ENCODE peak calls at places on chromosomes 12 and 14, in four cellular contexts. Z, Y, M and C are unnamed samples.

GRCh38 chr12:63916561-63917476 is 72.3 kb downstream of the SRGAP1 start:
- DNase-seq in Z (no peak), Y (peak; percentile 46), M (peak; percentile 84), C (no peak)

GRCh38 chr12:83805137-83805818 is 1107.3 kb downstream of the SLC6A15 start:
- DNase-seq in Z (no peak), Y (peak; percentile 43), M (no peak), C (no peak)

GRCh38 chr12:66403746-66404145 is 101.5 kb downstream of the HELB start:
- DNase-seq in Z (no peak), Y (no peak), M (no peak), C (no peak)

GRCh38 chr12:60264094-60264493 is 668.3 kb downstream of the SLC16A7 start:
- DNase-seq in Z (no peak), Y (no peak), M (no peak), C (no peak)

GRCh38 chr14:100056964-100057817 is 8.0 kb upstream of the EVL start:
- DNase-seq in Z (no peak), Y (peak; percentile 23), M (peak; percentile 43), C (no peak)

GRCh38 chr14:62443796-62444195 is 601.5 kb downstream of the KCNH5 start:
- DNase-seq in Z (no peak), Y (no peak), M (peak; percentile 77), C (no peak)

GRCh38 chr12:51346581-51346980 is at the start of gene CELA1:
- DNase-seq in Z (no peak), Y (no peak), M (no peak), C (no peak)

GRCh38 chr14:33567003-33567735 is 383.7 kb downstream of the EGLN3 start:
- DNase-seq in Z (no peak), Y (no peak), M (no peak), C (no peak)

GRCh38 chr12:64061868-64062375 is 160.2 kb downstream of the KICS2 start:
- DNase-seq in Z (no peak), Y (no peak), M (no peak), C (no peak)

GRCh38 chr12:79692860-79693605 is 2.3 kb upstream of the PAWR start:
- DNase-seq in Z (no peak), Y (no peak), M (no peak), C (no peak)

GRCh38 chr14:60768602-60769001 is 34.0 kb downstream of the MNAT1 start:
- DNase-seq in Z (no peak), Y (no peak), M (peak; percentile 69), C (no peak)

GRCh38 chr12:4439736-4440135 is 5.9 kb downstream of the FGF6 start:
- DNase-seq in Z (no peak), Y (no peak), M (no peak), C (no peak)

GRCh38 chr14:75273272-75274044 is 5.2 kb upstream of the FOS start:
- DNase-seq in Z (no peak), Y (no peak), M (peak; percentile 36), C (no peak)

GRCh38 chr14:100783630-100784321 is 42.1 kb upstream of the MEG3 start:
- DNase-seq in Z (no peak), Y (no peak), M (no peak), C (no peak)

GRCh38 chr12:57724936-57725740 is 13.4 kb downstream of the AGAP2 start:
- DNase-seq in Z (no peak), Y (no peak), M (no peak), C (no peak)

GRCh38 chr12:124927325-124928094 is 13.1 kb upstream of the UBC start:
- DNase-seq in Z (peak; percentile 86), Y (peak; percentile 95), M (peak; percentile 90), C (peak; percentile 84)

GRCh38 chr14:64611358-64612020 is 61.7 kb downstream of the PPP1R36 start:
- DNase-seq in Z (no peak), Y (no peak), M (no peak), C (no peak)

GRCh38 chr14:103126088-103126872 is 3.0 kb downstream of the TNFAIP2 start:
- DNase-seq in Z (no peak), Y (no peak), M (no peak), C (no peak)

GRCh38 chr12:6644903-6645302 is 2.3 kb downstream of the ACRBP start:
- DNase-seq in Z (no peak), Y (no peak), M (no peak), C (no peak)

GRCh38 chr14:101731187-101732080 is 30.1 kb upstream of the PPP2R5C start:
- DNase-seq in Z (peak; percentile 86), Y (peak; percentile 86), M (peak; percentile 90), C (peak; percentile 80)

GRCh38 chr12:103728323-103728722 is 112.7 kb downstream of the NT5DC3 start:
- DNase-seq in Z (no peak), Y (no peak), M (no peak), C (no peak)